ENCODE peak calls at places on chromosomes 13 and 19, in four cellular contexts. J is breast epithelium, W is HCT116, P is sigmoid colon. I is an unnamed sample.

GRCh38 chr19:13037161-13037560 is 41.9 kb downstream of the NFIX start:
- DNase-seq in P (no peak), W (no peak), J (no peak), I (no peak)

GRCh38 chr13:113846639-113847318 is 17.1 kb downstream of the GAS6 start:
- DNase-seq in J (peak), P (no peak), W (no peak), I (peak)

GRCh38 chr13:87124785-87125074 is 546.4 kb upstream of the SLITRK5 start:
- DNase-seq in P (no peak), J (no peak), W (no peak), I (no peak)

GRCh38 chr13:37709318-37709717 is 110.8 kb upstream of the POSTN start:
- DNase-seq in W (no peak), J (no peak), P (no peak), I (no peak)

GRCh38 chr19:2627319-2627829 is 75.1 kb downstream of the GNG7 start:
- DNase-seq in P (peak), W (peak), J (peak), I (peak)

GRCh38 chr13:75544681-75545333 is 4.8 kb upstream of the UCHL3 start:
- DNase-seq in J (no peak), P (no peak), W (no peak), I (no peak)

GRCh38 chr13:41156611-41157010 is 24.0 kb upstream of the KBTBD6 start:
- DNase-seq in J (no peak), W (no peak), P (no peak), I (no peak)

GRCh38 chr19:43731854-43732253 is 16.0 kb downstream of the IRGC start:
- DNase-seq in W (no peak), J (no peak), P (no peak), I (no peak)

GRCh38 chr13:38707433-38707832 is 20.6 kb downstream of the FREM2 start:
- DNase-seq in W (no peak), J (no peak), P (no peak), I (no peak)

GRCh38 chr13:48776396-48776795 is 122.7 kb downstream of the CYSLTR2 start:
- DNase-seq in J (no peak), W (no peak), P (no peak), I (no peak)

GRCh38 chr13:28754698-28755545 is 36.2 kb upstream of the SLC46A3 start:
- DNase-seq in P (no peak), J (no peak), W (peak), I (peak)

GRCh38 chr19:56066152-56067023 is 54.7 kb downstream of the ZNF787 start:
- DNase-seq in P (peak), W (peak), J (peak), I (peak)

GRCh38 chr13:104008571-104009435 is 942.6 kb upstream of the SLC10A2 start:
- DNase-seq in J (no peak), W (no peak), P (no peak), I (no peak)

GRCh38 chr13:42602910-42603309 is 29.0 kb downstream of the TNFSF11 start:
- DNase-seq in P (no peak), J (no peak), W (no peak), I (no peak)

GRCh38 chr19:33748231-33748630 is 48.4 kb upstream of the KCTD15 start:
- DNase-seq in P (no peak), W (no peak), J (no peak), I (no peak)

GRCh38 chr19:55345101-55345817 is 5.6 kb downstream of the KMT5C start:
- DNase-seq in W (no peak), J (no peak), P (no peak), I (no peak)

GRCh38 chr19:6752257-6753177 is 13.0 kb downstream of the TRIP10 start:
- DNase-seq in P (no peak), J (no peak), W (no peak), I (peak)

GRCh38 chr13:41985788-41986508 is 25.0 kb upstream of the VWA8 start:
- DNase-seq in J (no peak), W (no peak), P (no peak), I (no peak)

GRCh38 chr19:2477732-2478191 is 1.8 kb downstream of the GADD45B start:
- DNase-seq in W (no peak), J (no peak), P (peak), I (peak)

GRCh38 chr19:30228726-30229523 is 143.3 kb upstream of the ZNF536 start:
- DNase-seq in W (no peak), J (no peak), P (peak), I (no peak)

GRCh38 chr19:40807147-40808020 is 8.4 kb downstream of the EGLN2 start:
- DNase-seq in W (no peak), P (no peak), J (no peak), I (no peak)

GRCh38 chr13:74773263-74773662 is 639.1 kb upstream of the KLF12 start:
- DNase-seq in J (no peak), W (no peak), P (no peak), I (no peak)

GRCh38 chr13:50167224-50167947 is 152.1 kb downstream of the KCNRG start:
- DNase-seq in J (no peak), W (no peak), P (no peak), I (no peak)

GRCh38 chr13:49664606-49665005 is 26.7 kb downstream of the EBPL start:
- DNase-seq in P (no peak), J (no peak), W (no peak), I (no peak)

GRCh38 chr13:98466634-98467236 is 110.2 kb downstream of the STK24 start:
- DNase-seq in W (no peak), P (peak), J (no peak), I (no peak)

GRCh38 chr19:33404506-33404905 is 31.0 kb downstream of the CEBPG start:
- DNase-seq in P (peak), J (peak), W (no peak), I (peak)

GRCh38 chr19:18634612-18635290 is 2.1 kb upstream of the KLHL26 start:
- DNase-seq in P (no peak), W (no peak), J (no peak), I (no peak)

GRCh38 chr19:18637644-18638630 is 1.1 kb downstream of the KLHL26 start:
- DNase-seq in W (peak), P (no peak), J (no peak), I (no peak)

GRCh38 chr19:18636969-18637629 is at the start of gene KLHL26:
- DNase-seq in J (no peak), P (no peak), W (no peak), I (no peak)

GRCh38 chr19:18635831-18636182 is 1.0 kb upstream of the KLHL26 start:
- DNase-seq in J (no peak), P (no peak), W (no peak), I (no peak)

GRCh38 chr19:18636183-18636968 is 452 bp upstream of the KLHL26 start:
- DNase-seq in P (peak), W (peak), J (peak), I (peak)
- TF ChIP-seq POLR2AphosphoS5 in P (no peak), W (no peak), J (no peak), I (no peak)

DNA sequence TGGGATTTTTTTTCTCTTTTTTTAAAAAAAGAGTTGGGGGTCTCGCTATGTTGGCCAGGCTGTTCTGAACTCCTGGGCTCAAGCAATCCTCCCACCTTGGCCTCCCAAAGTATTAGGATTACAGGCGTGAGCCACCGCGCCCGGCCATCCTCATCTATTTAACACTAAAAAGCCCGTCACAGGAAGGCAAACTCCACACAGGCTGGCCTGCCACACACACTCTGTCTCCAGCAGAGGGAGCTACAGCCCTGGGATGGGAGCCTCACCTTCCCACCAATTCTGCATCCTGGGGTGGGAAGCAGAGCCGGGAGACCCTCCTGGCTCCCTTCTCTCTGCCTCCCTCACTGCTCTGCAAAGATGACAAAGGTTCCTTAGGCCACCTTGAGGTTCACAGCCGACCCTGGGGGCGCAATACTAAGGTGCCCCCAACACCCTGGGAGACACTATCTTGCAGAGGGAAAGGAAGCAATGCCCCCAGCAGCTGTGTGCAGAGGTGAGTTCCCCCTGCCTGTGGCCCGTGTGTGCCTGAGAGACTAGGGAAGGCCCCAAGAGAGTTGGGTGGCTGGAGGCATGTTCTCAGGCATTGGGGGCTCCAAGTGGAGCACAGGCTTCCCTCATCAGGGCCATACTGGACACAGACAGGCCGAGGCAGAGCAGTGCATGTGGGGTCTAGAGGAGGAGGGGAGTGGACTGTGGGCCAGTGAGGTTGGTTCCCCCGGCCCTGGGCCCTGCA is 27.4 kb upstream of the TIMM44 start:
- DNase-seq in P (no peak), W (peak), J (no peak), I (peak)
- H3K27ac ChIP-seq in P (no peak), W (no peak), J (no peak), I (no peak)

GRCh38 chr19:49150106-49150943 is 4.9 kb downstream of the HRC start:
- DNase-seq in J (peak), P (peak), W (peak), I (peak)
- TF ChIP-seq POLR2A in J (no peak), P (peak), W (peak), I (no peak)

GRCh38 chr19:35710784-35711723 is 6.7 kb downstream of the ZBTB32 start:
- DNase-seq in P (no peak), J (no peak), W (no peak), I (no peak)
- TF ChIP-seq POLR2AphosphoS5 in P (no peak), J (no peak), W (no peak), I (no peak)

DNA sequence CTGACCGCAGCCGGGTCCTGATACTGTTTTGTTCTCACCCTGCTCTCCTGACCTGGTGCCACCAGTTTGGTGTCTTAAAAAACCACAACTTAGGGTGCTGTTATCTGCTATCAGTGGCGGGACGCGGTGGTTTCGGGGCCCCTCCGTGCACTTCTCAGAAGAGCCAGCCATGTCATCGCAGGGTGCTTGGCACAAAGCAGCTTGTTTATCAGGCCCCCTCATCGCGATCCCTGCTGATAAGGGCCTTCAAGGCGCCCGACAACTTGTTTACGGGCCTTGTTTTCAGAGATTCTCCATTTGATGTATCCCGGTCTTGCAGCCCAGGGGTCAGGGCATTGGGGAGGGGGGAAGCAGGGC is 58.1 kb upstream of the KLF2 start:
- DNase-seq in W (no peak), P (no peak), J (no peak), I (no peak)
- H3K27ac ChIP-seq in W (no peak), P (no peak), J (no peak), I (no peak)

I was measured in spleen.